ENCODE peak calls at places on chromosomes 3 and 15, in four cellular contexts. Q, Z, F and G are unnamed samples. For H3K36me3, the result is how much of the 10 kb centered on the place peaks cover.

GRCh38 chr3:81485444-81485865 is 276.0 kb downstream of the GBE1 start:
- DNase-seq in Z (peak), Q (no peak), F (no peak), G (peak)

GRCh38 chr3:129486057-129487035 is 42.1 kb upstream of the RHO start:
- DNase-seq in Q (no peak), Z (peak), F (no peak), G (peak)

GRCh38 chr3:126835472-126836219 is 131.6 kb downstream of the CHCHD6 start:
- DNase-seq in F (no peak), Q (no peak), Z (peak), G (peak)

GRCh38 chr3:72661115-72661457 is 187.2 kb downstream of the SHQ1 start:
- DNase-seq in F (peak), Z (no peak), Q (no peak), G (peak)

GRCh38 chr3:6644070-6644929 is 216.6 kb upstream of the GRM7 start:
- DNase-seq in F (no peak), Z (no peak), Q (no peak), G (no peak)

GRCh38 chr15:83206971-83207621 is 527 bp downstream of the HDGFL3 start:
- DNase-seq in Z (peak), F (peak), Q (peak), G (no peak)

GRCh38 chr3:18080198-18080689 is 337.8 kb upstream of the TBC1D5 start:
- DNase-seq in Z (peak), F (no peak), Q (no peak), G (peak)

GRCh38 chr15:97126556-97127233 is 796.2 kb downstream of the NR2F2 start:
- DNase-seq in F (no peak), Z (no peak), Q (no peak), G (peak)

GRCh38 chr3:52248165-52248541 is 2.6 kb downstream of the PPM1M start:
- DNase-seq in F (no peak), Q (no peak), Z (no peak), G (no peak)

GRCh38 chr3:128329491-128330300 is 137.0 kb downstream of the DNAJB8 start:
- DNase-seq in F (no peak), Q (no peak), Z (no peak), G (no peak)

GRCh38 chr15:78684645-78685044 is 43.6 kb upstream of the CHRNB4 start:
- DNase-seq in F (no peak), Z (no peak), Q (no peak), G (no peak)

GRCh38 chr3:127650236-127650635 is 21.3 kb downstream of the PODXL2 start:
- DNase-seq in Z (no peak), Q (no peak), F (no peak), G (no peak)

GRCh38 chr15:66698318-66698961 is 3.6 kb upstream of the SMAD6 start:
- DNase-seq in F (peak), Z (peak), Q (no peak), G (peak)

GRCh38 chr3:29643034-29643425 is 362.2 kb downstream of the RBMS3 start:
- DNase-seq in F (no peak), Q (no peak), Z (no peak), G (no peak)

GRCh38 chr3:132758740-132759139 is 36.5 kb upstream of the NPHP3 start:
- DNase-seq in F (no peak), Q (no peak), Z (no peak), G (no peak)

GRCh38 chr15:80777137-80777536 is 2.0 kb upstream of the CEMIP start:
- DNase-seq in Z (peak), Q (no peak), F (no peak), G (peak)

GRCh38 chr3:98800401-98800800 is 37.3 kb downstream of the ST3GAL6 start:
- DNase-seq in Q (no peak), Z (no peak), F (no peak), G (peak)

GRCh38 chr15:80578206-80578595 is 116.9 kb upstream of the ABHD17C start:
- DNase-seq in Q (no peak), Z (no peak), F (no peak), G (no peak)

GRCh38 chr15:60003243-60004018 is 680 bp upstream of the FOXB1 start:
- DNase-seq in Z (no peak), Q (no peak), F (no peak), G (no peak)
- H3K4me3 ChIP-seq in Z (no peak), Q (no peak), F (no peak), G (no peak)

GRCh38 chr3:161161603-161162002 is 56.5 kb upstream of the B3GALNT1 start:
- DNase-seq in Z (no peak), Q (no peak), F (no peak), G (no peak)

GRCh38 chr3:161163297-161163696 is 57.8 kb upstream of the NMD3 start:
- DNase-seq in Z (peak), F (no peak), Q (no peak), G (peak)

GRCh38 chr3:161171113-161171512 is 50.0 kb upstream of the NMD3 start:
- DNase-seq in Z (peak), Q (peak), F (no peak), G (peak)

GRCh38 chr3:161171639-161172552 is 49.2 kb upstream of the NMD3 start:
- DNase-seq in F (no peak), Q (no peak), Z (no peak), G (peak)

DNA sequence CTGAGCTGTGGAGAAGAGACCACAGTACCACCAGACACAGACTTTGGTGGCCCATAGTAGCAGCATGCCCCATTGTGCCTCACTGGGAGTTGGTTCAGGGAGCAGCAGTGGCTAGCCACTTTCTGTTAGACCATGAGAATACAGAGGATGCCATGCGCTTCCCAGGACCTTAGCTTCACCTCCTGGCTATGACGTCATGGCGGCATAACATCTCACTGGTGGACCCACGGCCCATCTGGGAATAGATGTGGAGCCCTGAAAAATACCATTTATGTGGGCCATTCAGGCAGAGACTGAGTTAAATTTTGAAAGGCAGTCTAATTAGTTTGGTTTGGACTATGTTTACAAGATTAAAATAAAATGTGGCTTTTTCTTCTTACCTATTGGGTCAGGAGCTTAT is 55.1 kb upstream of the NMD3 start:
- DNase-seq in F (no peak), Q (no peak), Z (no peak), G (no peak)
- TF ChIP-seq CTCF in F (no peak), Q (no peak), Z (no peak), G (no peak)

DNA sequence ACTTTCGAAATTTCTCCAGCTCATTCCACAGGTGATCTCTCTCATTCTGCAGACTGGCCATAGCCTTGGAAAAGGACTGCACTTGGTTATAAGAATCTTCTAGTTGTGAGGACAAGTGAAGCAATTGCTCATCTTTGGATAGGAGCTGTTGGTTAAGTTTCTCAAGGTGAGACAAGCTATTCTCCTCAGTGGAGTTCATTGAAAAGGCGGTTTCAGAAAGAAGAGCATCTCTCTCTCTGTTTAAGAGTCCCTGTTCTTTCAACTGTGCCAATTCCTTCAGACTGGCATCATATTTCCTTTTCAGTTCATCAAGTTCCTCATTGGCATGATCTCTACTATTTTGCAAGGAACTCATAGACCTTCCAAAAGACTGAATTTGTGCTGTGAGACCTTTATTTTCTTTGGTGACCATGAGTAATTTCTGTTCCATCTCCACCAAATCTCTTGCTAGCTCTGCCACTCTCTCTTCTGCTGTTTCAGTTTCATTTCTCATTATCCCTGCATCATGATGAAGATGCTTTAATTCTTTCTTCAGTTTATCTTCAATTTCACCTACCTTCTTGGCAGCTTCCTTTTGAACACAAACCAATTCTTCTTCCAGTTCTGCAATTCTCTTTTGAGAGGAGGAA is 30.2 kb upstream of the HCLS1 start:
- DNase-seq in F (no peak), Q (no peak), Z (no peak), G (no peak)
- H3K36me3 ChIP-seq in F (half or more), Q (half or more), Z (under half), G (under half)

GRCh38 chr15:26670116-26670515 is 102.8 kb downstream of the GABRB3 start:
- DNase-seq in Z (no peak), F (no peak), Q (no peak), G (no peak)

GRCh38 chr15:26667222-26667988 is 105.5 kb downstream of the GABRB3 start:
- DNase-seq in F (no peak), Z (no peak), Q (no peak), G (peak)

GRCh38 chr15:26661727-26662126 is 111.1 kb downstream of the GABRB3 start:
- DNase-seq in Z (no peak), Q (no peak), F (no peak), G (no peak)

GRCh38 chr15:26662226-26662750 is 110.6 kb downstream of the GABRB3 start:
- DNase-seq in F (no peak), Z (no peak), Q (no peak), G (no peak)

DNA sequence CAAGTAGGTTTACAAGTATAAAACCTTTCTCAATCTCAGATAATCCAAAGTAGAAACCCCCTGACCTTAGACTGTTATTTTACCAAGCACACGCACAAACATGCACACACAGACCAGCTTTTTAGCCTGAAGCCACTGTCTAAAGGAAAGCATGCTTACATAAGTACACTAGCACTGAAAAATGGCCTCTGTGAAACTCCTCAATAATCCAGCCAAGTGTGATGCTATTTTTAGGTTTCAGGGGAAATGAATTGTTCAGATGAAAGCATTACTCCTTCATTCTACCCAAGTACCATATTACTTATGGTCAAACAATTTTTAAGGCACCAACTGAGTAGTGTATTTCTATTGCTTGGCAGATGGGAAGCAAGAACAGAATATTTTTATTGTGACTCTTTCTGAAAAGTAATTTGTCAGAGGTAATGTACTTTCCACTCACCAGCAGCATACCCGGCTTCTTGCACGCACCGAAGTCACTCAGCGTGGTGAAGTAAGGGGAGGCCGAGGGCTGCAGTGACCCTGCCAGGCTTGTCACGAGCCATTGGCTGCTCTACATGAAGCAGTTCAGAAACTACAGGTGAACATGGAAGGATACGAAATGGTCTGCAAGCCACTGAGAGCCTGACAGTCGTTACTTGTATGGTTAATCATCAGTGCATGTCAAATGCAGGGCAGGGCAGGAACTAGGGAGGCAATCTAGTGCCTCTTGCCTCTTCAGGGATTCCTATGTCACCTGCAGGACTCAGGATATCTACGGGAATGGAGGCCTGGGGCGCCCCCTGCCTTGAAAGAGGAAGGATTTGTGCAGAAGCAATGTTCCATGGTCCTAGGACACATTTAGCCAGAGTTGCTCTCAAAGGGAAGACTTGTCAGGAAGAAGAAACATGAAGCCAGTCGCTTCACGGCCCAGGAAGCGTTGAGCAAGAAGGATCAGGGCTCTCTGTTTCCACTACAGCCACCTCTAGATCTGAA is 106.6 kb downstream of the GABRB3 start:
- DNase-seq in Z (no peak), F (no peak), Q (no peak), G (peak)
- H3K4me3 ChIP-seq in Z (no peak), F (no peak), Q (no peak), G (no peak)

GRCh38 chr15:42215854-42216829 is 8.0 kb upstream of the VPS39 start:
- DNase-seq in F (no peak), Z (no peak), Q (no peak), G (no peak)
- TF ChIP-seq CTCF in F (peak), Z (no peak), Q (no peak), G (no peak)

DNA sequence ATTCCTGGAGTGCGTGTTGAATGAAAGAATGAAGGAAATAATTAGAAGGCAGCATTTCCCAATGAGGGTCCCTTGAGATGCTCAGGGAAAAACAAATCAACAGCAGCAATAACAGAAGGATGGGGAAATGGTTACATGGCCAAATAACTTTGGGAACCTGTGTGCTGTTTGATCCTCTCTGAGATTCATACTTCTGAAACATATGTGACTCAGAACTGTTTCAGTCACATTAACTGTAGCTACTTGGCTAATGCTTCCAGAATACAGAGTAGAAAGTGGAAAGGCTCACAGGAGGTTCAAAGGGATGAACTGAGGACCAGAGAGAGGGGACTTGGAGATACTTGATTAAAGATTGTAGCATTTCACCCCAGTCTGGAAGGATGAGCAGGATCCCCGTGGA is 258.2 kb downstream of the SLCO3A1 start:
- DNase-seq in Z (no peak), F (no peak), Q (no peak), G (no peak)
- H3K36me3 ChIP-seq in Z (under half), F (under half), Q (under half), G (under half)

DNA sequence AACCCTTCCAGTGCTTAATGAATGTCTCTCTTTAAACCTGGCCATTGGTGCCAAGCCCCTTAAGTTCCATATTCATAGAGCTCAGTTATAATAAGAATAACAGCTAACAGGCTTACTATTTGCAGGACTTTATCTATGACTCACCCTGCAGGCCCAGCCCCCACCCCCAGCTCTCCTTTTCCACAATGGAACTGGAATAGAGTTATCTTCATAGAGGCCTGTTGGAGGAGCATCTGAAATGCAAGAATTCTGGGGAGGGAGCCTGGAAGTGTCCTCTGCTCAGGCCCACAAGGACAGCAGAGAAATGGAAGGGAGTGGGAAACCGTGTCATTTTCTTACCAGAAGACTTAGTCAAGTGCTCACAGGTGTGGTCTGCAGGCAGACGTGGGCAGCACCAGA is 52.8 kb downstream of the SEMA5B start:
- DNase-seq in F (no peak), Z (peak), Q (no peak), G (peak)
- H3K4me3 ChIP-seq in F (no peak), Z (no peak), Q (no peak), G (no peak)